ENCODE peak calls at places on chromosomes 3 and 15, in four cellular contexts. One of them, this sample, is unnamed.

GRCh38 chr15:41695750-41696436 is 35.7 kb downstream of the MGA start:
- DNase-seq in CD8-positive, alpha-beta T cell: peak
- DNase-seq in iPS DF 6.9: no peak
- DNase-seq in left ventricle myocardium inferior: no peak
- DNase-seq in this sample: no peak

GRCh38 chr3:72595927-72596610 is 252.2 kb downstream of the SHQ1 start:
- DNase-seq in CD8-positive, alpha-beta T cell: no peak
- DNase-seq in left ventricle myocardium inferior: no peak
- DNase-seq in iPS DF 6.9: no peak
- DNase-seq in this sample: no peak

GRCh38 chr3:13404625-13405452 is 15.3 kb downstream of the NUP210 start:
- DNase-seq in CD8-positive, alpha-beta T cell: no peak
- DNase-seq in iPS DF 6.9: no peak
- DNase-seq in left ventricle myocardium inferior: no peak
- DNase-seq in this sample: no peak

GRCh38 chr15:40249477-40250303 is 10.8 kb downstream of the PAK6 start:
- DNase-seq in iPS DF 6.9: no peak
- DNase-seq in left ventricle myocardium inferior: peak
- DNase-seq in CD8-positive, alpha-beta T cell: no peak
- DNase-seq in this sample: no peak

GRCh38 chr15:99476413-99477222 is 89.2 kb upstream of the MEF2A start:
- DNase-seq in left ventricle myocardium inferior: peak
- DNase-seq in iPS DF 6.9: no peak
- DNase-seq in CD8-positive, alpha-beta T cell: peak
- DNase-seq in this sample: no peak

GRCh38 chr3:52361454-52361853 is 45.3 kb downstream of the DNAH1 start:
- DNase-seq in iPS DF 6.9: no peak
- DNase-seq in left ventricle myocardium inferior: no peak
- DNase-seq in CD8-positive, alpha-beta T cell: no peak
- DNase-seq in this sample: no peak

GRCh38 chr15:100030586-100031249 is 297.5 kb upstream of the LYSMD4 start:
- DNase-seq in CD8-positive, alpha-beta T cell: no peak
- DNase-seq in left ventricle myocardium inferior: no peak
- DNase-seq in iPS DF 6.9: no peak
- DNase-seq in this sample: no peak

GRCh38 chr3:188194327-188194726 is 40.4 kb downstream of the LPP start:
- DNase-seq in iPS DF 6.9: no peak
- DNase-seq in CD8-positive, alpha-beta T cell: no peak
- DNase-seq in left ventricle myocardium inferior: no peak
- DNase-seq in this sample: no peak

GRCh38 chr15:25435474-25436243 is 3.2 kb downstream of the UBE3A start:
- DNase-seq in iPS DF 6.9: no peak
- DNase-seq in left ventricle myocardium inferior: no peak
- DNase-seq in CD8-positive, alpha-beta T cell: no peak
- DNase-seq in this sample: no peak

GRCh38 chr15:98025237-98025636 is 64.7 kb downstream of the ARRDC4 start:
- DNase-seq in iPS DF 6.9: no peak
- DNase-seq in left ventricle myocardium inferior: no peak
- DNase-seq in CD8-positive, alpha-beta T cell: no peak
- DNase-seq in this sample: no peak

DNA sequence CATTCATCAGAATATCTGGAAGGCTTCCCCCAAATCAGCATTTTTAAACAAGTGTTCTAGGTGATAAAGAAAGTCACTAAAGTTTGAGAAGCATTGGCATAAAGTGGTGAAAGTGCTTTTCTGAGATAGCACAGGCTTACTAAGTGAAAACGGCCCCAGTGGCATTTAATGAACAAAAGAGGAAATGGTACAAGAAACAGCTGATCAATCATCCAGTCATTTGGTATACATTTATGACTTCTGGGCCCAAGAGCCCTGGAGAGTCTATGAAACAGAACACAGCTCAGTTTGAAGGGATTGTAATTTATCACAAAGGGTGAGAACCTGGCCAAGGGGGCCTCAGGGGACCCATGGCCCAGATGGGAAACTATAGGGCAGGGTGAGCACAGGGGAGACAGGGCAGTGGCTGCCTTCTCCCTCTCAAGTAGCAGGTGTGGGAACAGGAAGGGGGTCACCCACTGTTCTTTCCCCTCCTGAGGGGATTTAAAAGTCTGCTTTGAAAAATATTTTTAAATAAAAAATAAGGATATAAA is 265.5 kb upstream of the ROPN1 start:
- DNase-seq in iPS DF 6.9: no peak
- DNase-seq in CD8-positive, alpha-beta T cell: no peak
- DNase-seq in left ventricle myocardium inferior: no peak
- DNase-seq in this sample: no peak
- H3K27ac ChIP-seq in iPS DF 6.9: no peak
- H3K27ac ChIP-seq in CD8-positive, alpha-beta T cell: no peak
- H3K27ac ChIP-seq in left ventricle myocardium inferior: peak
- H3K27ac ChIP-seq in this sample: no peak

DNA sequence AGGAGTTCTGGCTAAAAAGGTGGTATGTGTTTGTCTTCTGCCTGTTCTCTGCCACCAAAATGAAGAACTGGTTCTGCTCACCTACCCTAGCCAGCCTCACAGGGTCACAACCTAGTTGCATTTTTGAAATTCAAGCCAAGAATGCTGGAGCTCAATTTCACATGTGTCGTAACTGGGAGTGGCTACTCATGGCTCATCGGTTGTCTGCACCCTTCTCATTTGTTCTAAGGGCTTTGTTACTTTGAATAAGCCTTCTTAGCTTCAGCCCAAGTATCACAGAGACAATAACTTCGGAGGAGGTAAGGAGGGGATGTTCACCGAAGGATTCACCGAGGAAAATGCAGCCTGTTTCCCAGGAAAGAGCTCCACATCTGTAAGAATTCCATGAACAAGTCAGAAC is 134.3 kb upstream of the RARB start:
- DNase-seq in iPS DF 6.9: no peak
- DNase-seq in left ventricle myocardium inferior: no peak
- DNase-seq in CD8-positive, alpha-beta T cell: no peak
- DNase-seq in this sample: no peak
- H3K27ac ChIP-seq in iPS DF 6.9: no peak
- H3K27ac ChIP-seq in left ventricle myocardium inferior: no peak
- H3K27ac ChIP-seq in CD8-positive, alpha-beta T cell: no peak
- H3K27ac ChIP-seq in this sample: no peak

GRCh38 chr15:76062282-76062681 is 2.5 kb downstream of the TMEM266 start:
- DNase-seq in left ventricle myocardium inferior: no peak
- DNase-seq in iPS DF 6.9: no peak
- DNase-seq in CD8-positive, alpha-beta T cell: no peak
- DNase-seq in this sample: no peak

GRCh38 chr15:76059320-76060097 is at the start of gene TMEM266:
- DNase-seq in iPS DF 6.9: no peak
- DNase-seq in CD8-positive, alpha-beta T cell: no peak
- DNase-seq in left ventricle myocardium inferior: peak
- DNase-seq in this sample: no peak

GRCh38 chr15:76061700-76062099 is 1.9 kb downstream of the TMEM266 start:
- DNase-seq in iPS DF 6.9: no peak
- DNase-seq in CD8-positive, alpha-beta T cell: no peak
- DNase-seq in left ventricle myocardium inferior: no peak
- DNase-seq in this sample: no peak

GRCh38 chr15:76058714-76059319 is 968 bp upstream of the TMEM266 start:
- DNase-seq in CD8-positive, alpha-beta T cell: no peak
- DNase-seq in iPS DF 6.9: no peak
- DNase-seq in left ventricle myocardium inferior: no peak
- DNase-seq in this sample: no peak

DNA sequence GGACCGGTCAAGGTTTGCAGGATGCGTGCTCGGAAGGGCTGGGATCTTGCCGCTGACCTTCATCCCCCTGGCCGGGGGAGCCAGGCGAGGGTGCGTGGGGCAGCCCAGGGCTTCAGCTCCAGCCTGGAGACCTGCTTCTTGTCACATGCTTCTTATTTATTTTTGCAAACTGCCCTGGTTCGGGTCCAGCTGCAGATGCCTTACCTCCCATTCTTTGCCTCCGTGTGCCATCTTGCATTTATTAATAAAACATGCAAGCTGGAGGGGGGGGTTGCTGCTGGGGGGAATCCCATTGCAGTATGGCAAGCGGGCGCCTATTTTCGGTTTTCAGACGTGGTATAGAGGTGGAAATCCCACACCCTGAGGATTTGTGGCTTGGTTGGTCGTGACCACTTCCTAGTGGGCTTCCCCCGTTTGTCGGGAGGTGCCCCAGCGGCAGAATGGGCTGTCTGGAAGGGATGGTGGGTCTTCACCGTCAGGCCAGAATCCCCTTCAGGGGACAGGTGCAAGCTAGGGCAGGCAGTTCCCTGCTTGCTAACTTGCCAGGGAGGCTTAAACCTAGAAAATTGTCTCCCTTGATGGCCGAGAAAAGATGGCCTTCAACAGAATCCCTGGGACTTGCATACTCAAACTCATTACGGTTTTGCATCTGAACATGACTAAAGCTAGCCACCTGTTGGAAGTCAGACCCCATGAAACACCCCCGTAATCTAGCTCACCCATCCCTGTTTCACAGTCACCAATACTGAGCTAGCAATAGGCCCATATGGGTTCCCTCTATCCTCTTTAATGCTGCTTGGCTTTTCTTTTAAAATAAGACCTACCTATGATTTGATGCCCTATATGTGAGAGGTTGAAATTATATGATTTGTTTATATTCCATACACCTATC is 559 bp downstream of the TMEM266 start:
- DNase-seq in iPS DF 6.9: no peak
- DNase-seq in CD8-positive, alpha-beta T cell: peak
- DNase-seq in left ventricle myocardium inferior: no peak
- DNase-seq in this sample: no peak
- H3K27ac ChIP-seq in iPS DF 6.9: no peak
- H3K27ac ChIP-seq in CD8-positive, alpha-beta T cell: no peak
- H3K27ac ChIP-seq in left ventricle myocardium inferior: no peak
- H3K27ac ChIP-seq in this sample: no peak

GRCh38 chr3:177538743-177539730 is 341.8 kb upstream of the TBL1XR1 start:
- DNase-seq in CD8-positive, alpha-beta T cell: no peak
- DNase-seq in iPS DF 6.9: no peak
- DNase-seq in left ventricle myocardium inferior: no peak
- DNase-seq in this sample: no peak
- H3K27ac ChIP-seq in CD8-positive, alpha-beta T cell: peak
- H3K27ac ChIP-seq in iPS DF 6.9: no peak
- H3K27ac ChIP-seq in left ventricle myocardium inferior: no peak
- H3K27ac ChIP-seq in this sample: no peak

DNA sequence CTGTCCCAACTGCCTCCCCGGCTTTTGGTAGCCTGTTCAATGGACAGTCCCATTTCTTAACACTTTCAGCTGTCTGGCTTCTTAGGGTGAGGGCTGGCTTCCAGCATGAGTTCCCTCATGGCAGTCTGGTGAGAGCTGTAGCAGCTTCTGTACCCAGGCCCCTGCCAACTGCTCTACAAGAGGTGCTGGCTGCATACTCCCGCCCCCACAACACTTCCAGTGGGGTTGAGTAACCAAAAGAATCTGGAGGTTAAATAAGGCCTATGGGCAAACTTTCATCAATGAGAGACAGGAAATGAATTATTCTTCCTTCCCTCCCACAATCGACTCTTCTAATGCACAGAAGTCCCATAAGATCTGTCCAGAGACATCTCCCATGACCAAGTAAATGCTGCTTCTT is 145.0 kb downstream of the NEK10 start:
- DNase-seq in iPS DF 6.9: no peak
- DNase-seq in CD8-positive, alpha-beta T cell: no peak
- DNase-seq in left ventricle myocardium inferior: peak
- DNase-seq in this sample: no peak
- H3K27ac ChIP-seq in iPS DF 6.9: no peak
- H3K27ac ChIP-seq in CD8-positive, alpha-beta T cell: no peak
- H3K27ac ChIP-seq in left ventricle myocardium inferior: peak
- H3K27ac ChIP-seq in this sample: no peak

GRCh38 chr3:185561958-185562357 is 9.6 kb upstream of the LIPH start:
- DNase-seq in CD8-positive, alpha-beta T cell: no peak
- DNase-seq in iPS DF 6.9: no peak
- DNase-seq in left ventricle myocardium inferior: no peak
- DNase-seq in this sample: no peak
- H3K27ac ChIP-seq in CD8-positive, alpha-beta T cell: no peak
- H3K27ac ChIP-seq in iPS DF 6.9: no peak
- H3K27ac ChIP-seq in left ventricle myocardium inferior: no peak
- H3K27ac ChIP-seq in this sample: no peak

DNA sequence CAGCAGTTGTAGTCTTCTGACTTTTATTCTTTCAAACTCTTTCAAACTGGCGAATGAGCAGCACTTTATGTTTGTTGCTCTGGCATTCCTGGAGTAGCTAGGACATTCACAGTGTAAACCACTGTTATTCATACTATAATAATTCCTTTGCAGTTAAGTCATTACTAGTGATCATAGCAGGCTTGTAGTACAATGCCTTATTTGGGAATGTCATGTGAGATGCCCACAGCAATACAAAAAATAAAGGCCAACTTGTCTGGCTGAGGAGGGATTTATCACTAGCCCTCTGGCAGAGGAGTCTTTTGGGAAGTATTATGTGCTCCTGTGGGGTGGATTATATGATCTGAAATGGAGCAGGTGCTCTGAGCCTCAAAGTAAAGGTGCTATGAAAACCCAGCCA is 197.2 kb downstream of the VGLL3 start:
- DNase-seq in left ventricle myocardium inferior: no peak
- DNase-seq in iPS DF 6.9: no peak
- DNase-seq in CD8-positive, alpha-beta T cell: no peak
- DNase-seq in this sample: no peak
- H3K27ac ChIP-seq in left ventricle myocardium inferior: peak
- H3K27ac ChIP-seq in iPS DF 6.9: no peak
- H3K27ac ChIP-seq in CD8-positive, alpha-beta T cell: no peak
- H3K27ac ChIP-seq in this sample: peak

DNA sequence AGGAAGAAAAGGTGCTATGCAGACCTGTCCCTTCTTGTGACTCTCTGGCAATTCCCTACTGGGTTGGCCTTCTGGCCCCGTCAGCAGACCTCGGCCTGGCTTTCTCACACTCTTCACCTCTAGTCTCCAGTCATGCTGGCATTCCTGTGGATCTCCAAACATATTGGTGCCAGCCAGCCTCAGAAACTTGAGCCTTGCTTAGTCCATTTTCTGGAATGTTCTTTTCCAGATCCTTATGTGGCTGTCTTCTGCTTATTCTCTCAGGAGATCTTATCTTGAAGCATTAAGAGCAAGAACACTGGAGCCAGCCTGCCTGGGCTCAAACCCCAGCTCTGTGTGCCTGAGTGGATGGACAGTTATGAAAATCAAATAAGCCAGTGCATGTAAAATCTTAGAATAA is 88.2 kb upstream of the NTRK3 start:
- DNase-seq in iPS DF 6.9: no peak
- DNase-seq in CD8-positive, alpha-beta T cell: no peak
- DNase-seq in left ventricle myocardium inferior: no peak
- DNase-seq in this sample: no peak
- H3K27ac ChIP-seq in iPS DF 6.9: no peak
- H3K27ac ChIP-seq in CD8-positive, alpha-beta T cell: no peak
- H3K27ac ChIP-seq in left ventricle myocardium inferior: no peak
- H3K27ac ChIP-seq in this sample: no peak

DNA sequence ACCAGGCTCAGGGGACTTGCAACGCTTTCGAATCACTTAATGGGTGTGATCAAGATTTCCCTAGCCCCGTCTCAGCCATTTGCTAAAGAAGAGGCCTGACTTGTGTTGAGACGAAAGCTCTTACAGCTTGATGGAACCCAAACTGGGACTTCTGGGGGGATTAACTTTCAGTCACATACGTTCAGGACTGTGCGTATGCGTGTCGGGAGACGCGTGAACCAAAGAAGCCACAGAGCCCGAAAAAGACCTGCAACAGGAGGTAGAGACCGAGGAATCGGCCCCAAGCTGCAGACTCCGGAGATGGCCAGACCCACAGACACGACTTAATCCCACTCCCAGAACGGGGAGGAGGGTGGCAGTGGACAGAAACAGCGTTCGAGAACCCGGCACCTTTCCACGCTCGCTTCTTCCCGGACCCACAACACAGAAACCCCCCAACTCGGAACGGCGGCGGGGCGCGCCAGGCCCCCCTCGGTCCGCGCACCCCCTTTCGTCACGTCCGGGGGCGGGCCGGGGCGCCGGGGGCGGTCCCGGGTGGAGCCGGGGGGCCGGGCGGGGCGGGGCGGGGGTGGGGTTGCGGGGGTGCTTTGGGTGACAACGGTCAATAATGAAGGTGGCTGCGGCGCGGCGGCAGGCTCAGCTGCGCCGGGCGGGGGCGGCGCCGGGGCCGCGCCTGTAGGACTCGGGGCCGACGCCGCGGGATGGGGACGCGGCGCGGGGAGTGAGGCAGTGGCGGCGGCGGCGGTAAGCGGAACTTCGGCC is at the start of gene ATP11B:
- DNase-seq in left ventricle myocardium inferior: peak
- DNase-seq in iPS DF 6.9: no peak
- DNase-seq in CD8-positive, alpha-beta T cell: peak
- DNase-seq in this sample: peak
- H3K27ac ChIP-seq in left ventricle myocardium inferior: peak
- H3K27ac ChIP-seq in iPS DF 6.9: no peak
- H3K27ac ChIP-seq in CD8-positive, alpha-beta T cell: peak
- H3K27ac ChIP-seq in this sample: peak